ENCODE peak calls at places on chromosome 5, in six cellular contexts. L is IMR-90, R is HepG2, P is H1, S is WTC11, M is GM12878. V is an unnamed sample.

GRCh38 chr5:72066658-72067057 is 40.6 kb upstream of the MAP1B start:
- DNase-seq in L (peak; percentile 90), R (no peak), P (no peak), S (no peak), M (no peak), V (no peak)

GRCh38 chr5:77144837-77145139 is 57.7 kb upstream of the ZBED3 start:
- DNase-seq in L (no peak), R (no peak), P (no peak), S (no peak), M (no peak), V (no peak)

GRCh38 chr5:39519566-39520231 is 94.9 kb upstream of the DAB2 start:
- DNase-seq in L (peak; percentile 73), R (no peak), P (no peak), S (no peak), M (no peak), V (no peak)

GRCh38 chr5:80668016-80668969 is 13.5 kb upstream of the DHFR start:
- DNase-seq in L (no peak), R (peak; percentile 56), P (no peak), S (peak; percentile 26), M (no peak), V (no peak)

GRCh38 chr5:93399675-93400074 is 181.3 kb downstream of the NR2F1-AS1 start:
- DNase-seq in L (no peak), R (no peak), P (no peak), S (no peak), M (no peak), V (no peak)

GRCh38 chr5:124796495-124796894 is 50.1 kb upstream of the ZNF608 start:
- DNase-seq in L (no peak), R (no peak), P (no peak), S (no peak), M (peak; percentile 21), V (no peak)

GRCh38 chr5:132293066-132293991 is 865 bp upstream of the SLC22A4 start:
- DNase-seq in L (peak; percentile 87), R (peak; percentile 82), P (peak; percentile 89), S (peak; percentile 77), M (no peak), V (peak; percentile 92)

GRCh38 chr5:132388244-132389050 is 18.9 kb downstream of the SLC22A5 start:
- DNase-seq in L (peak; percentile 73), R (no peak), P (no peak), S (no peak), M (no peak), V (no peak)

GRCh38 chr5:55113327-55113726 is 10.9 kb downstream of the GZMA start:
- DNase-seq in L (no peak), R (no peak), P (no peak), S (no peak), M (no peak), V (no peak)

GRCh38 chr5:116554764-116555163 is 19.9 kb downstream of the SEMA6A start:
- DNase-seq in L (no peak), R (peak; percentile 44), P (no peak), S (no peak), M (no peak), V (no peak)

GRCh38 chr5:181203842-181204560 is 995 bp downstream of the TRIM7 start:
- DNase-seq in L (no peak), R (no peak), P (no peak), S (peak; percentile 54), M (no peak), V (peak; percentile 73)

GRCh38 chr5:6754766-6755165 is 41.5 kb downstream of the TENT4A start:
- DNase-seq in L (no peak), R (no peak), P (no peak), S (no peak), M (no peak), V (no peak)

GRCh38 chr5:122845253-122846050 is at the start of gene SNX24:
- DNase-seq in L (peak; percentile 56), R (peak; percentile 80), P (peak; percentile 87), S (peak; percentile 84), M (no peak), V (peak; percentile 95)

GRCh38 chr5:61332369-61332745 is 299 bp downstream of the ZSWIM6 start:
- DNase-seq in L (no peak), R (no peak), P (no peak), S (peak; percentile 40), M (no peak), V (peak; percentile 52)

GRCh38 chr5:61817472-61818326 is 485.6 kb downstream of the ZSWIM6 start:
- DNase-seq in L (peak; percentile 39), R (peak; percentile 5), P (no peak), S (peak; percentile 32), M (no peak), V (peak; percentile 51)

GRCh38 chr5:133229931-133230664 is 178.3 kb downstream of the HSPA4 start:
- DNase-seq in L (peak; percentile 18), R (no peak), P (no peak), S (no peak), M (no peak), V (no peak)

DNA sequence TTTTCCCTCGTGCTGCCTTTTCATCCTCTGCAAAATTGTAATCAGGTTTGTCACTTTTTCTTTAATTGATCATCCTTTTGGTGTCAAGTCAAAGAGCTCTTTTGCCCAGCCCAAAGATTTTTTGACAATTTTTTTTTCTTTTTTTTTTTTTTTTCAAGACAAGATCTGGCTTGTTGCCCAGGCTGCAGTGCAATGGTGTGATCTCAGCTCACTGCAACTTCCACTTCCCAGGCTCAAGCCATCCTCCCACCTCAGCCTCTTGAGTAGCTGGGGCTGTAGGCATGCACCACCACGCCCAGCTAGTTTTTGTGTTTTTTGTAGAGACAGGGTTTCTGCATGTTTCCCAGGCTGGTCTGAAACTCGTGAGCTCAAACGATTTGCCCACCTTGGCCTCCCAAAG is 36.7 kb downstream of the CDK7 start:
- DNase-seq in L (peak; percentile 60), R (no peak), P (no peak), S (no peak), M (no peak), V (no peak)
- TF ChIP-seq USF2 in L (no peak), R (no peak), P (no peak), S (no peak), M (no peak), V (no peak)

DNA sequence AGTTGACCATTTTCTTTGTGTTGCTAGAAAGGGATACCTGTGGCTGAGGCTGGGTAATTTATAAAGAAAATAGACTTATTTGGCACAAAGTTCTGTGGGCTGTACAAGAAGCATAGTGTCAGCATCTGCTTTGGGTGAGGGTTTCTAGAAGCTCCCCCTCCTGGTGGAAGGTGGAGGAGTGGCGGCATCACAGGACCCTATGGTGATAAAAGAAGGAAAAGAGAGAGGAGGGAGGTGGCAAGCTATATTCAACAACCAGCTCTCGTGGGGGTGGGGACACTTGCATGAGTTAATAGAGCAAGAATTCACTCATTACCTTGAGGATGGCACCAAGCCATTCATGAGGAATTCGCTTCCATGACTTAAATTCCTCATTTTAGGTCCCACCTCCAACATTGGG is 2041.4 kb upstream of the CDH9 start:
- DNase-seq in L (no peak), R (no peak), P (peak; percentile 62), S (peak; percentile 51), M (no peak), V (peak; percentile 5)
- TF ChIP-seq USF2 in L (no peak), R (no peak), P (no peak), S (no peak), M (no peak), V (no peak)

GRCh38 chr5:37533851-37534250 is 154.7 kb downstream of the WDR70 start:
- DNase-seq in L (peak; percentile 64), R (no peak), P (no peak), S (no peak), M (no peak), V (no peak)

GRCh38 chr5:37543216-37543615 is 164.1 kb downstream of the WDR70 start:
- DNase-seq in L (no peak), R (no peak), P (no peak), S (no peak), M (no peak), V (no peak)

GRCh38 chr5:37539459-37539858 is 160.3 kb downstream of the WDR70 start:
- DNase-seq in L (no peak), R (no peak), P (no peak), S (no peak), M (no peak), V (no peak)
- TF ChIP-seq USF2 in L (no peak), R (no peak), P (no peak), S (no peak), M (no peak), V (no peak)

DNA sequence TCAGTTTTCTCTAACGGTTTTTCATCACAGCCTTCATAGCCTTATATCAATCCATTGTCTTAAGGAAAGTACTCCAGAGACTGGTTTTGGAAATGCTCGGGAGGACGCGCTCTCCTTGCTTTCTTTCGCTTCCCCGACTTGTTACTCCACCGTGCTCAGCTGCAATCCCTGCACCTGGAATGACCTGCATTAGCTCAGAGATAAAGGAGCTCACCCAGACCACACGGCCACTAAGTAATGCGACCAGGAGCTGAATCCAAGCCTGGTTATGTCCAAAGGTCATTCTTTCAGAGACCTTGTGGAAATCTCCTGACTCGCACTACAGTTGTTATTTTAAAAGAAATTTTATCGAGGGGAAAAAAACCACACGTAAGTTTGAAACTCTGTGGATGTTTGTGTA is 135.3 kb upstream of the DPYSL3 start:
- DNase-seq in L (no peak), R (peak; percentile 16), P (no peak), S (no peak), M (no peak), V (no peak)
- TF ChIP-seq USF2 in L (no peak), R (no peak), P (no peak), S (no peak), M (no peak), V (no peak)

DNA sequence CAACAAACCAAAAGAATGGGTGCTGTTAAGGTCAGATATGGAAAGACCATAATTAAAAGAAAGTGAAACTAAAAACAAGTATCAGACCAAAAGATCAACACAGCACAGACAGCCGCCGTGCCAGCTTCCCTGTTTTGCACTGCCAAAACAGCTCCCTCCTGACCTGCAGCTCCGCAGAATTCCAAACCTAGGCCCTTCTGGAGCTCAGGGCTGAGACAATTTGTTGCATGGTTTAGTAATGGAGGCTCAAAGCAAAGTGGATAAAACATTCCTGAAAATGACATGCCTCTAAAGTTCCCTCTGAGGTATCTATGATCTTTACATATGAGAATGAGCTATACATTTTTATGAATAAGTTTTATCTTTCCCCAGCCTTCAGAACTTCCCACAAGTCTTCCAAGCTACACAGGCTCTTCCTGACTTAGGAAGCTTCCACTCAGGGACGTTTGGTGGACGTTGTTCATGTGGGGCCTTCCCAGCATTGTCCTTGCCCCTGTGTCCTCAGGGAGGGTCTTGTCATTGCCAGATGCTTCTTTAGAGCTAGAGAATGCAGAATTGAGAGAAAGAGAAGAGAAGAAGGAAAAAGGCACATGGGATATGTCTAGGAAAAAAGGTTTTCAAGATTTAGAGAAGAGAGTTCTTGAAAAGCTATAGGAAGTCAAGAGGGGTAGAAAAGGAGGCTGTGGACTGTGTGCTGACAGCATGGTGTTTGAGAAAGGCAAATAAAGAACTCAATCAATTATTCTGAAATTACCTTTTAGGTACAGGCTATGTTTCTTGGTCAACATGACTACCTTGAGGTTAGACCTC is 28.4 kb upstream of the SSBP2 start:
- DNase-seq in L (peak; percentile 26), R (no peak), P (no peak), S (no peak), M (peak; percentile 23), V (peak; percentile 27)
- TF ChIP-seq USF2 in L (no peak), R (no peak), P (no peak), S (no peak), M (no peak), V (no peak)

GRCh38 chr5:172044631-172045314 is 38.3 kb upstream of the FBXW11 start:
- DNase-seq in L (no peak), R (no peak), P (no peak), S (no peak), M (no peak), V (no peak)
- TF ChIP-seq USF2 in L (no peak), R (no peak), P (no peak), S (no peak), M (no peak), V (no peak)

V was measured in SK-N-SH.